ENCODE peak calls at places on chromosomes 3 and 15, in ten cellular contexts. H is GM23248, A is right cardiac atrium, W is OCI-LY7, Y is AG10803, P is brain microvascular endothelial cell, X is breast epithelium, U is cardiac fibroblast, C is stomach, F is Karpas-422. D is an unnamed sample.

GRCh38 chr3:129104051-129104450 is 17.6 kb downstream of the RAB43 start:
- DNase-seq in C (no peak), P (no peak), A (no peak), X (no peak), F (no peak), H (no peak), U (no peak), W (no peak), Y (no peak), D (no peak)

GRCh38 chr3:182980204-182981037 is at the start of gene DCUN1D1:
- DNase-seq in C (peak), P (peak), Y (peak), W (peak), H (peak), U (peak), A (peak), F (peak), X (peak), D (peak)

GRCh38 chr15:36622247-36622795 is 42.9 kb downstream of the CDIN1 start:
- DNase-seq in W (no peak), H (no peak), X (no peak), P (no peak), Y (no peak), C (no peak), F (no peak), U (no peak), A (no peak), D (no peak)

GRCh38 chr15:23385886-23386430 is 31.4 kb downstream of the GOLGA8S start:
- DNase-seq in P (no peak), C (no peak), X (no peak), A (no peak), H (no peak), W (no peak), U (no peak), F (no peak), Y (no peak), D (no peak)

GRCh38 chr3:195045481-195045880 is 225.5 kb downstream of the XXYLT1 start:
- DNase-seq in Y (no peak), W (no peak), C (peak), P (no peak), U (no peak), F (no peak), H (no peak), X (no peak), A (no peak), D (no peak)

GRCh38 chr3:134320749-134321148 is 53.5 kb downstream of the AMOTL2 start:
- DNase-seq in F (no peak), X (no peak), P (no peak), Y (no peak), A (no peak), C (peak), W (no peak), U (no peak), H (peak), D (peak)

GRCh38 chr15:70713547-70714414 is 49.6 kb downstream of the UACA start:
- DNase-seq in A (no peak), C (no peak), U (peak), F (no peak), P (no peak), X (no peak), Y (peak), W (no peak), H (peak), D (peak)

GRCh38 chr3:195468391-195468776 is 25.6 kb upstream of the ACAP2 start:
- DNase-seq in F (peak), C (no peak), A (no peak), P (no peak), W (no peak), H (no peak), X (no peak), U (no peak), Y (no peak), D (no peak)

GRCh38 chr3:24832878-24833277 is 338.2 kb upstream of the THRB start:
- DNase-seq in P (peak), H (no peak), W (no peak), X (no peak), U (no peak), C (no peak), Y (no peak), A (no peak), F (no peak), D (no peak)

GRCh38 chr15:46525984-46526725 is 891.3 kb downstream of the SQOR start:
- DNase-seq in X (no peak), A (no peak), H (no peak), F (no peak), P (no peak), Y (no peak), W (no peak), C (no peak), U (no peak), D (no peak)

GRCh38 chr3:43770426-43771103 is 79.8 kb downstream of the ABHD5 start:
- DNase-seq in U (peak), H (peak), A (peak), C (peak), Y (peak), W (no peak), P (peak), X (no peak), F (no peak), D (no peak)

GRCh38 chr3:192188218-192188835 is 539.0 kb downstream of the FGF12 start:
- DNase-seq in U (peak), P (peak), W (peak), A (peak), X (no peak), H (peak), F (peak), C (peak), Y (no peak), D (peak)

GRCh38 chr3:20564966-20565365 is 379.0 kb upstream of the SGO1 start:
- DNase-seq in U (no peak), F (no peak), W (no peak), P (no peak), C (no peak), H (peak), A (no peak), X (no peak), Y (peak), D (no peak)

GRCh38 chr3:194365978-194366490 is 3.5 kb downstream of the LRRC15 start:
- DNase-seq in X (no peak), Y (no peak), P (no peak), H (no peak), A (no peak), U (no peak), W (no peak), F (no peak), C (no peak), D (no peak)

GRCh38 chr3:21356402-21356801 is 394.6 kb downstream of the ZNF385D start:
- DNase-seq in W (no peak), U (no peak), C (no peak), Y (peak), A (no peak), X (no peak), P (peak), H (peak), F (no peak), D (no peak)

GRCh38 chr3:40780341-40780800 is 255.6 kb downstream of the ZNF621 start:
- DNase-seq in U (peak), P (peak), C (peak), H (peak), Y (peak), A (peak), W (no peak), X (peak), F (no peak), D (no peak)

GRCh38 chr3:37349640-37350039 is 175.3 kb upstream of the LRRFIP2 start:
- DNase-seq in U (no peak), W (no peak), F (no peak), P (no peak), A (no peak), C (no peak), Y (no peak), H (no peak), X (no peak), D (no peak)

GRCh38 chr15:34119291-34119690 is 17.4 kb downstream of the PGBD4 start:
- DNase-seq in X (no peak), A (no peak), P (no peak), C (no peak), F (no peak), U (peak), Y (peak), W (no peak), H (peak), D (no peak)

GRCh38 chr3:74651239-74651638 is 36.8 kb upstream of the CNTN3 start:
- DNase-seq in F (no peak), H (peak), X (no peak), U (peak), W (no peak), Y (peak), A (no peak), C (no peak), P (no peak), D (no peak)

GRCh38 chr15:91824256-91824655 is 29.3 kb upstream of the SLCO3A1 start:
- DNase-seq in H (no peak), U (peak), Y (no peak), P (no peak), C (no peak), W (no peak), F (no peak), A (peak), X (no peak), D (no peak)

GRCh38 chr3:159669753-159670152 is 318.9 kb upstream of the IL12A start:
- DNase-seq in W (no peak), U (no peak), H (no peak), Y (no peak), X (no peak), P (no peak), F (no peak), A (no peak), C (no peak), D (peak)

GRCh38 chr3:28287046-28287445 is 45.6 kb downstream of the CMC1 start:
- DNase-seq in F (no peak), W (no peak), A (no peak), U (no peak), P (no peak), C (no peak), Y (no peak), X (no peak), H (no peak), D (no peak)

GRCh38 chr3:105957722-105958121 is 88.9 kb upstream of the CBLB start:
- DNase-seq in X (no peak), F (no peak), P (peak), W (no peak), A (no peak), Y (peak), U (no peak), H (peak), C (no peak), D (peak)

GRCh38 chr3:176767385-176767784 is 429.9 kb downstream of the TBL1XR1 start:
- DNase-seq in F (no peak), Y (peak), P (peak), U (peak), H (peak), W (no peak), A (no peak), C (peak), X (peak), D (peak)

GRCh38 chr15:91553455-91553854 is 300.1 kb upstream of the SLCO3A1 start:
- DNase-seq in X (no peak), P (no peak), U (no peak), H (no peak), W (no peak), Y (no peak), F (no peak), A (no peak), C (no peak), D (no peak)

GRCh38 chr15:41233367-41233771 is 2.3 kb downstream of the CHP1 start:
- DNase-seq in W (no peak), C (no peak), F (no peak), Y (peak), X (no peak), H (peak), P (peak), U (peak), A (no peak), D (peak)

GRCh38 chr3:159904455-159904854 is 84.2 kb upstream of the IL12A start:
- DNase-seq in W (no peak), U (no peak), X (no peak), P (no peak), F (peak), Y (no peak), A (no peak), H (no peak), C (no peak), D (no peak)

GRCh38 chr15:69887553-69887952 is 210.2 kb downstream of the TLE3 start:
- DNase-seq in A (no peak), U (no peak), C (no peak), W (no peak), Y (no peak), X (no peak), F (no peak), H (no peak), P (no peak), D (no peak)

GRCh38 chr3:18382760-18383369 is 42.3 kb downstream of the SATB1 start:
- DNase-seq in F (no peak), X (no peak), A (no peak), C (no peak), W (no peak), P (no peak), Y (no peak), U (no peak), H (no peak), D (no peak)

GRCh38 chr15:80265021-80265420 is 13.0 kb upstream of the CTXND1 start:
- DNase-seq in U (no peak), F (no peak), A (no peak), H (peak), C (no peak), X (no peak), W (no peak), Y (no peak), P (no peak), D (no peak)

GRCh38 chr15:98649621-98649995 is 1.3 kb downstream of the IGF1R start:
- DNase-seq in C (peak), U (peak), X (no peak), W (peak), A (peak), P (no peak), F (no peak), Y (peak), H (peak), D (no peak)

GRCh38 chr3:132723551-132723950 is 1.3 kb upstream of the NPHP3 start:
- DNase-seq in W (no peak), A (no peak), C (no peak), F (no peak), H (peak), Y (peak), X (no peak), U (no peak), P (no peak), D (peak)

GRCh38 chr15:75456710-75457109 is 5.2 kb upstream of the SIN3A start:
- DNase-seq in H (peak), Y (peak), W (no peak), A (no peak), P (no peak), F (peak), U (peak), C (no peak), X (no peak), D (no peak)

GRCh38 chr3:143576568-143577270 is 271.5 kb downstream of the SLC9A9 start:
- DNase-seq in W (no peak), A (no peak), U (no peak), C (no peak), H (no peak), X (no peak), F (no peak), P (no peak), Y (no peak), D (no peak)

GRCh38 chr3:88113311-88114162 is 36.2 kb upstream of the C3orf38 start:
- DNase-seq in P (peak), X (peak), W (peak), H (peak), A (no peak), U (peak), C (peak), Y (peak), F (peak), D (peak)

GRCh38 chr3:142886938-142887337 is 1.9 kb downstream of the PCOLCE2 start:
- DNase-seq in X (no peak), H (peak), A (no peak), U (peak), P (peak), W (no peak), F (no peak), Y (peak), C (no peak), D (peak)

GRCh38 chr3:158792709-158793108 is 9.1 kb upstream of the MFSD1 start:
- DNase-seq in A (no peak), P (peak), C (no peak), Y (peak), U (peak), H (peak), X (no peak), F (no peak), W (no peak), D (peak)

GRCh38 chr3:54882114-54882833 is 45.6 kb downstream of the LRTM1 start:
- DNase-seq in W (no peak), X (no peak), C (no peak), H (peak), U (peak), P (peak), F (no peak), Y (peak), A (no peak), D (peak)

GRCh38 chr3:40042752-40043443 is 233.5 kb downstream of the MYRIP start:
- DNase-seq in C (no peak), Y (peak), H (peak), X (no peak), W (no peak), A (no peak), P (no peak), F (no peak), U (no peak), D (peak)

DNA sequence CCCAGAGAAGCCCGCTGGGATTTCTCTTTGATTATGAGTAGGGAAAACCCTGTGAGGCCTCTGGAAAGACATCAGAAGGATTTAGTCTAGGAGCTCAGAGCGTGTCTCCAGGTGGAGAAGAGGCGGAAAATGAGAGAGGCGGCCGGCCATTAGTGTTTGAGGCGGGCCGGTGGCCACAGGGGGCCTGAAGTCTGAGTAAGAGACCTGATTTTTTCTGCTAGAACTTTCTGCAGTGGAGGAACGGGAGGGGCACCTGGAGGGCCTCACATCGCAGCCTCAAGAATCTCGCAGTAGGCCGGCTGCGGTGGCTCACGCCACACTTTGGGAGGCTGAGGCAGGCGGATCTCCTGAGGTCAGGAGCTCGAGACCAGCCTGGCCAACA is 28.5 kb downstream of the KLHDC8B start:
- DNase-seq in Y (no peak), U (no peak), P (no peak), A (no peak), H (peak), X (no peak), C (no peak), F (no peak), W (no peak), D (no peak)
- H3K4me3 ChIP-seq in Y (peak), U (peak), P (peak), A (peak), H (peak), X (peak), C (peak), F (no peak), W (no peak), D (peak)

DNA sequence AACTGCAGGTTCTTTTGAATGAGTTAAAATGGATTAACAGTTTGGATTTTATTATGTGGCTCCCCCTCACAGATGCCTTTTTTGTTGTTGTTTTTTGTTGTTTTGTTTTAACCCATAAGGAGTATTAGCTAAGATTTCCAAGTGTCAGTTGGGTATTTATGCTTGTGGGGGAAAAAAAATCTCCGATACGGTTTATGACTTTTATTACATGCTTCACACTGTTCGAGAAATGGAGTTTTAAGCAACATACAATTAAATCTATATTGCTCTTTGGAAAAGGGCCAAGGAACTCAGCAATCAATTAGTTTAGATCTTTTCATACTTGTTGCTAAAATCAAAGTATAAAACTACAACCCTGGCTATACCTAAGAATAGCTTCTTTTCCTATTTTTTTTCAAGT is 15.9 kb downstream of the NR2F2 start:
- DNase-seq in F (no peak), X (no peak), C (no peak), A (no peak), Y (no peak), W (no peak), P (no peak), U (no peak), H (no peak), D (peak)
- H3K4me3 ChIP-seq in F (no peak), X (peak), C (peak), A (peak), Y (peak), W (no peak), P (peak), U (peak), H (peak), D (peak)

GRCh38 chr3:119808843-119809242 is 26.9 kb downstream of the NR1I2 start:
- DNase-seq in U (no peak), C (no peak), X (no peak), P (no peak), W (no peak), Y (no peak), A (no peak), H (no peak), F (no peak), D (no peak)

GRCh38 chr3:119812491-119813058 is 30.7 kb downstream of the NR1I2 start:
- DNase-seq in A (no peak), W (no peak), X (no peak), C (no peak), F (no peak), P (no peak), Y (no peak), H (no peak), U (no peak), D (no peak)

GRCh38 chr3:119810018-119810435 is 28.1 kb downstream of the NR1I2 start:
- DNase-seq in Y (peak), H (peak), A (peak), X (peak), U (peak), F (peak), C (peak), P (peak), W (no peak), D (peak)

GRCh38 chr3:119808244-119808643 is 26.3 kb downstream of the NR1I2 start:
- DNase-seq in U (no peak), C (no peak), Y (no peak), F (no peak), X (no peak), W (no peak), P (no peak), H (no peak), A (no peak), D (no peak)

GRCh38 chr3:119809249-119810017 is 27.5 kb downstream of the NR1I2 start:
- DNase-seq in A (no peak), U (no peak), F (peak), P (no peak), X (no peak), W (no peak), C (no peak), Y (no peak), H (peak), D (no peak)
- H3K4me3 ChIP-seq in A (peak), U (peak), F (peak), P (peak), X (peak), W (no peak), C (peak), Y (peak), H (peak), D (peak)

DNA sequence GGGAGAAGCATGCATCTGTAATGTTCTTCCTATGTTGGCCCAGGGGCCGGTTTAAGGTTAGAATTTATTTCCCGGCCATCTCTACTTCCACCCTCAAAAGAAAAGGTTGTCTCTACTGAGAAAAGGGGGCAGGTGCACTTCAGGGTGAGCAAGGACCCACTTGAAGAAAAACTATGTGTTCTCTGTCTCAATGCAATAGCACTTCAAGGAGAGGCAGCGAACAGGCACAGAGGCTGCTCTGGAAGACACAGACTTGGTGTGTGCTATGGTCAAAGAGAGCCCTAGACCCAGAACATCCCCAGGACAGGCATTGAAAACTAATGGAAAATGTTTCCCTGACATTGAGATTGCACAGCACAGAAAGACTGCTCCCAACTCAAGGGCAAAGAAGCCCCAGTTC is 7.6 kb downstream of the MINDY4B start:
- DNase-seq in U (no peak), A (no peak), F (no peak), P (no peak), W (no peak), C (no peak), X (no peak), H (no peak), Y (no peak), D (no peak)
- H3K4me3 ChIP-seq in U (no peak), A (no peak), F (no peak), P (no peak), W (no peak), C (no peak), X (no peak), H (no peak), Y (no peak), D (no peak)